ENCODE peak calls at places on chromosome 13, in five cellular contexts. P, W, M, N and J are unnamed samples.

GRCh38 chr13:110421696-110422395 is 114.8 kb downstream of the COL4A2 start:
- DNase-seq in W (no peak), N (no peak), P (peak), M (no peak), J (no peak)

GRCh38 chr13:26401069-26401468 is 147.1 kb downstream of the CDK8 start:
- DNase-seq in W (no peak), P (no peak), N (no peak), M (no peak), J (no peak)

GRCh38 chr13:99926014-99926731 is 45.4 kb downstream of the ZIC5 start:
- DNase-seq in M (no peak), W (no peak), N (no peak), P (peak), J (peak)

GRCh38 chr13:90615236-90615635 is 732.3 kb upstream of the MIR17HG start:
- DNase-seq in M (no peak), N (no peak), W (no peak), P (no peak), J (no peak)

GRCh38 chr13:29362849-29363604 is 232.5 kb downstream of the SLC7A1 start:
- DNase-seq in W (no peak), N (peak), P (peak), M (peak), J (peak)

GRCh38 chr13:110537116-110537515 is 24.4 kb downstream of the RAB20 start:
- DNase-seq in P (no peak), N (no peak), W (no peak), M (no peak), J (no peak)

GRCh38 chr13:107339209-107339608 is 771.3 kb upstream of the ARGLU1 start:
- DNase-seq in M (no peak), P (no peak), N (no peak), W (no peak), J (peak)

GRCh38 chr13:45243072-45243471 is 42.2 kb upstream of the KCTD4 start:
- DNase-seq in W (no peak), M (no peak), N (no peak), P (no peak), J (no peak)

GRCh38 chr13:45219123-45219891 is 18.5 kb upstream of the KCTD4 start:
- DNase-seq in N (no peak), M (no peak), P (no peak), W (no peak), J (peak)

GRCh38 chr13:34103854-34104253 is 285.9 kb downstream of the RFC3 start:
- DNase-seq in N (no peak), W (no peak), M (no peak), P (no peak), J (no peak)

GRCh38 chr13:29975287-29975686 is 124.9 kb upstream of the UBL3 start:
- DNase-seq in P (no peak), N (no peak), W (no peak), M (no peak), J (no peak)

GRCh38 chr13:30143671-30144400 is 163.5 kb downstream of the KATNAL1 start:
- DNase-seq in M (no peak), P (peak), W (no peak), N (no peak), J (peak)

GRCh38 chr13:82833928-82834327 is 1048.3 kb downstream of the SLITRK1 start:
- DNase-seq in N (no peak), P (no peak), M (no peak), W (no peak), J (peak)